ENCODE peak calls at places on chromosomes 5 and 9, in four cellular contexts. R is HepG2, M is K562, E is GM12878. L is an unnamed sample.

GRCh38 chr9:27475057-27475456 is 49.0 kb upstream of the IFNK start:
- DNase-seq in R (no peak), M (no peak), E (no peak), L (no peak)

GRCh38 chr9:20391208-20391607 is 231.1 kb downstream of the MLLT3 start:
- DNase-seq in R (no peak), M (no peak), E (no peak), L (no peak)

GRCh38 chr5:165783024-165783423 is 2277.6 kb downstream of the MAT2B start:
- DNase-seq in R (no peak), M (no peak), E (no peak), L (no peak)

GRCh38 chr5:139593716-139594319 is 32.7 kb downstream of the UBE2D2 start:
- DNase-seq in R (no peak), M (no peak), E (no peak), L (no peak)

GRCh38 chr5:77637170-77638074 is 1.1 kb downstream of the OTP start:
- DNase-seq in R (no peak), M (no peak), E (no peak), L (peak)

GRCh38 chr9:27701664-27702063 is 128.4 kb upstream of the C9orf72 start:
- DNase-seq in R (no peak), M (no peak), E (no peak), L (no peak)

GRCh38 chr5:2621631-2622030 is 129.8 kb downstream of the IRX2 start:
- DNase-seq in R (no peak), M (no peak), E (no peak), L (no peak)

GRCh38 chr9:100756217-100756616 is 178.3 kb downstream of the CAVIN4 start:
- DNase-seq in R (no peak), M (no peak), E (no peak), L (no peak)

GRCh38 chr9:23551171-23551795 is 274.8 kb downstream of the ELAVL2 start:
- DNase-seq in R (no peak), M (no peak), E (no peak), L (no peak)

GRCh38 chr5:173925449-173926071 is 37.4 kb downstream of the CPEB4 start:
- DNase-seq in R (no peak), M (peak), E (no peak), L (no peak)

GRCh38 chr5:19322716-19323485 is 665.1 kb downstream of the CDH18 start:
- DNase-seq in R (no peak), M (no peak), E (no peak), L (no peak)

GRCh38 chr5:9197881-9198260 is 348.0 kb downstream of the SEMA5A start:
- DNase-seq in R (no peak), M (no peak), E (peak), L (no peak)

GRCh38 chr9:84361645-84362044 is 21.1 kb upstream of the SLC28A3 start:
- DNase-seq in R (no peak), M (no peak), E (no peak), L (no peak)
- H3K27ac ChIP-seq in R (no peak), M (no peak), E (no peak), L (no peak)

GRCh38 chr5:14871084-14871572 is 450 bp downstream of the ANKH start:
- DNase-seq in R (no peak), M (no peak), E (no peak), L (no peak)
- TF ChIP-seq MXI1 in R (no peak), M (no peak), E (no peak), L (no peak)

GRCh38 chr5:137900925-137901817 is 11.9 kb downstream of the PKD2L2 start:
- DNase-seq in R (peak), M (no peak), E (no peak), L (no peak)

GRCh38 chr5:137894586-137894985 is 5.3 kb downstream of the PKD2L2 start:
- DNase-seq in R (no peak), M (no peak), E (no peak), L (no peak)

GRCh38 chr5:137899493-137899892 is 10.2 kb downstream of the PKD2L2 start:
- DNase-seq in R (peak), M (no peak), E (no peak), L (no peak)

GRCh38 chr5:137891849-137892248 is 2.6 kb downstream of the PKD2L2 start:
- DNase-seq in R (peak), M (peak), E (no peak), L (no peak)

GRCh38 chr5:137896560-137896959 is 7.3 kb downstream of the PKD2L2 start:
- DNase-seq in R (no peak), M (no peak), E (no peak), L (no peak)
- TF ChIP-seq EP300 in R (no peak), M (no peak), E (no peak), L (no peak)

GRCh38 chr5:59317772-59318205 is 575.7 kb downstream of the PDE4D start:
- DNase-seq in R (no peak), M (no peak), E (no peak), L (no peak)
- H3K27ac ChIP-seq in R (no peak), M (no peak), E (no peak), L (peak)

GRCh38 chr5:124678992-124679519 is 67.4 kb downstream of the ZNF608 start:
- DNase-seq in R (no peak), M (no peak), E (no peak), L (no peak)
- TF ChIP-seq MXI1 in R (no peak), M (no peak), E (no peak), L (no peak)

GRCh38 chr9:91301161-91301560 is 60.6 kb downstream of the AUH start:
- DNase-seq in R (no peak), M (no peak), E (no peak), L (no peak)

GRCh38 chr9:91306261-91306660 is 55.5 kb downstream of the AUH start:
- DNase-seq in R (no peak), M (no peak), E (no peak), L (no peak)

GRCh38 chr9:91303741-91304140 is 58.0 kb downstream of the AUH start:
- DNase-seq in R (no peak), M (no peak), E (no peak), L (no peak)

GRCh38 chr9:91305596-91305995 is 56.1 kb downstream of the AUH start:
- DNase-seq in R (no peak), M (no peak), E (no peak), L (no peak)

DNA sequence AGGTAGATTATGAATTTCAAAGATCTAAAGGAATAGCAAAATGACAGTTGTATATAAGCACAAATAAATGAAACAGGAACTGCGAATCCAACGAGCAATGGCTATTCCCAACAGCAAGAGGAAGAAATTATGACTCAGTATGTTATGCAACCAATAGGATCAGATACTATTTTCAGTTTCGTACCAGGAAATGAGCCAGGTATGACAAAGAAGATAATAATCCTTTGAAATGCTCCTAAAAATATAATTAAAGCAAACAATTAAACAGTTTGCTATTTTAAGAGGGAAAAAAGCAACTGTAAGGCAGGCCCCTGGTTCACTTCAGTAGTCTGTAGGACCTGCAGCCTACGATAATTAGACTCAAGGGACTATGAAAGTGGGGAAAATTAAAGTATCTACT is 58.9 kb downstream of the AUH start:
- DNase-seq in R (peak), M (no peak), E (no peak), L (no peak)
- TF ChIP-seq EP300 in R (no peak), M (peak), E (no peak), L (peak)

GRCh38 chr5:93100433-93100832 is 480.6 kb downstream of the NR2F1-AS1 start:
- DNase-seq in R (no peak), M (no peak), E (no peak), L (no peak)

GRCh38 chr5:93100976-93101375 is 480.0 kb downstream of the NR2F1-AS1 start:
- DNase-seq in R (no peak), M (no peak), E (no peak), L (no peak)

GRCh38 chr5:93096561-93096960 is 484.5 kb downstream of the NR2F1-AS1 start:
- DNase-seq in R (no peak), M (no peak), E (no peak), L (no peak)

GRCh38 chr5:93099902-93100347 is 481.1 kb downstream of the NR2F1-AS1 start:
- DNase-seq in R (no peak), M (no peak), E (no peak), L (no peak)
- H3K27ac ChIP-seq in R (no peak), M (no peak), E (no peak), L (no peak)

GRCh38 chr9:93124793-93125192 is 9.3 kb downstream of the NINJ1 start:
- DNase-seq in R (no peak), M (no peak), E (no peak), L (no peak)

GRCh38 chr9:93120846-93121315 is 13.2 kb downstream of the NINJ1 start:
- DNase-seq in R (no peak), M (no peak), E (no peak), L (no peak)

GRCh38 chr9:93121316-93122241 is 12.5 kb downstream of the NINJ1 start:
- DNase-seq in R (no peak), M (no peak), E (no peak), L (no peak)

GRCh38 chr9:93123561-93124283 is 10.3 kb downstream of the NINJ1 start:
- DNase-seq in R (no peak), M (no peak), E (no peak), L (peak)

GRCh38 chr9:93122721-93123221 is 11.3 kb downstream of the NINJ1 start:
- DNase-seq in R (no peak), M (no peak), E (no peak), L (no peak)
- TF ChIP-seq MXI1 in R (no peak), M (no peak), E (no peak), L (no peak)

GRCh38 chr5:134004626-134005414 is at the start of gene VDAC1:
- DNase-seq in R (no peak), M (peak), E (no peak), L (peak)
- TF ChIP-seq EP300 in R (no peak), M (no peak), E (no peak), L (no peak)

L was measured in SK-N-SH.